ENCODE peak calls at places on chromosome 9, in seven cellular contexts. D is upper lobe of right lung, V is right atrium auricular region, P is cardiac muscle cell, N is breast epithelium, A is fibroblast of lung, Z is stomach. Y is an unnamed sample.
A peak's percentile ranks its signal among the peaks of the same experiment; 100 is the strongest.

GRCh38 chr9:133916159-133916541 is 76.0 kb downstream of the VAV2 start:
- DNase-seq in D (no peak), V (no peak), P (peak; percentile 60), N (peak; percentile 57), A (peak; percentile 85), Z (no peak), Y (no peak)

GRCh38 chr9:38126730-38127129 is 57.7 kb upstream of the SHB start:
- DNase-seq in D (no peak), V (no peak), P (no peak), N (no peak), A (no peak), Z (no peak), Y (no peak)

GRCh38 chr9:127059030-127059429 is 63.4 kb downstream of the ANGPTL2 start:
- DNase-seq in D (no peak), V (no peak), P (no peak), N (no peak), A (no peak), Z (no peak), Y (no peak)

GRCh38 chr9:4970970-4971641 is 14.0 kb upstream of the JAK2 start:
- DNase-seq in D (no peak), V (no peak), P (no peak), N (no peak), A (no peak), Z (peak; percentile 52), Y (no peak)

GRCh38 chr9:77450093-77450475 is 198.0 kb downstream of the GNA14 start:
- DNase-seq in D (no peak), V (peak; percentile 49), P (no peak), N (no peak), A (no peak), Z (no peak), Y (no peak)

GRCh38 chr9:129343119-129343696 is 165.1 kb upstream of the IER5L start:
- DNase-seq in D (no peak), V (no peak), P (no peak), N (no peak), A (no peak), Z (no peak), Y (no peak)

GRCh38 chr9:132243156-132244074 is 81.6 kb downstream of the NTNG2 start:
- DNase-seq in D (peak; percentile 60), V (no peak), P (no peak), N (no peak), A (no peak), Z (no peak), Y (peak; percentile 67)

GRCh38 chr9:86794356-86795046 is 152.8 kb downstream of the GAS1 start:
- DNase-seq in D (no peak), V (no peak), P (peak; percentile 91), N (no peak), A (peak; percentile 88), Z (no peak), Y (no peak)

DNA sequence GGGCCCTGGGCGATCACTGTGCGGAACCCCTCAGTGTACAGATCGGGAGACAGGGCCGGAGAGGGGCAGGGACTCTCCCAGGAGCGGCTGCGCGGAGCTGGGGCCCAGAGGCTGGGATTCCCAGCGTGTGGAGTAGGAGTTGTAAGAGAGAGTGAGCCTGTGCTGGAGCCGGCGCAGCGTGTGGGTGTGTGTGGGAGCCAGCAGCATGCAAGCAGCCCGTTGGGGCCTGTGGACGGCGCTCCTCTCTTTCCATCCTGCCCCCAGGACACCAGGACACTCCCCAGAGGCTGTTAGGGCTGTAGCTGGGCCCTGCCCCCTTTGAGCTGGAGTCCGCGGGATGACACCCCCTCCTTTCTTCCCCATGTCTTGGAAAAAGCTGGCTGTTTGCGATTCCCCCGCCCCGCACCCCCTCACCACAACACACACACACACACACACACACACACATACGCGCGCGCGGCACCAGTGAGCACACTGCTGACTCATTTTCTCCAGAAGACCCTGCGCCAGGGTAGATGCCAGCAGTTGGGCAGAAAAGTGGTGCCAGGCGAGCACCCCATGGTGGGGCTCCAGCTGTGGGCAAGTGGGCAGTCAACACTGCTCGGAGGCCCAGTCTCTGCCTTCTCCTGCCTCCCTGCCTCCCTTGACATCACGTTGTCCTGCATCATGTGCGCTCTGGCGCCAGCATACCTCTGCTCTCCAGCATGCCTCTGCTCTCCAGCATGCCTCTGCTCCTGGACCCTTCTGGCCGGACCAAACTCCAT is 1.5 kb downstream of the COL27A1 start:
- DNase-seq in D (peak; percentile 77), V (peak; percentile 62), P (peak; percentile 89), N (peak; percentile 35), A (peak; percentile 88), Z (peak; percentile 45), Y (peak; percentile 91)
- H3K27ac ChIP-seq in D (no peak overlapping the region), V (peak overlapping the region; percentile 78), P (peak overlapping the region; percentile 27), N (peak overlapping the region; percentile 57), A (peak overlapping the region; percentile 55), Z (peak overlapping the region; percentile 69), Y (peak overlapping the region; percentile 45)

GRCh38 chr9:111900081-111900805 is 3.6 kb downstream of the UGCG start:
- DNase-seq in D (no peak), V (no peak), P (peak; percentile 21), N (no peak), A (no peak), Z (no peak), Y (no peak)

GRCh38 chr9:111898331-111899096 is 1.9 kb downstream of the UGCG start:
- DNase-seq in D (no peak), V (no peak), P (peak; percentile 36), N (no peak), A (no peak), Z (no peak), Y (no peak)

GRCh38 chr9:111895996-111896941 is at the start of gene UGCG:
- DNase-seq in D (peak; percentile 95), V (peak; percentile 81), P (peak; percentile 95), N (peak; percentile 81), A (peak; percentile 89), Z (peak; percentile 92), Y (peak; percentile 97)

GRCh38 chr9:111896942-111897830 is 572 bp downstream of the UGCG start:
- DNase-seq in D (peak; percentile 88), V (no peak), P (peak; percentile 51), N (peak; percentile 29), A (peak; percentile 32), Z (no peak), Y (peak; percentile 92)

DNA sequence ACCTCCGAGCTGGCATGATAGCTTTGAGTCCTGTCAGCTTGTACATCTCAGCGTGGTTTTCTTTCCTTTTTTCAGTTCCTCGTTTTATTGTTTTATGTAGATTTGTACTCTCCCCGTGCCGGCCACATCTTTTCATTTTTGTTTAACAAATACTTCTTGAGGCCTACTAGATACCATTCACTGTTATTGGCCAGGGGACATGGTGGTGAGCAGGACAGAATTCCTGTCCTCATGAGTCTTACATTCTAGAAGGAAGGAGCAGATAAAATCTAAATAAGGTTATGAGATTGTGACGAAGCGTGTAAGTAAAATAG is 1.2 kb downstream of the UGCG start:
- DNase-seq in D (no peak), V (no peak), P (peak; percentile 42), N (no peak), A (peak; percentile 48), Z (no peak), Y (no peak)
- H3K4me1 ChIP-seq in D (peaks cover 39% of the 10 kb centered on the region), V (peaks cover 54% of the 10 kb centered on the region), P (peaks cover 19% of the 10 kb centered on the region), N (peaks cover 7% of the 10 kb centered on the region), A (no peaks in the 10 kb centered on the region), Z (peaks cover 54% of the 10 kb centered on the region), Y (peaks cover 11% of the 10 kb centered on the region)

GRCh38 chr9:114364528-114365041 is 23.2 kb downstream of the AKNA start:
- DNase-seq in D (peak; percentile 25), V (no peak), P (no peak), N (no peak), A (peak; percentile 41), Z (no peak), Y (peak; percentile 74)

GRCh38 chr9:114367406-114367805 is 20.4 kb downstream of the AKNA start:
- DNase-seq in D (peak; percentile 51), V (no peak), P (no peak), N (no peak), A (no peak), Z (no peak), Y (peak; percentile 60)

GRCh38 chr9:114365194-114365593 is 22.6 kb downstream of the AKNA start:
- DNase-seq in D (no peak), V (no peak), P (no peak), N (no peak), A (no peak), Z (no peak), Y (no peak)

GRCh38 chr9:114367823-114368609 is 19.8 kb downstream of the AKNA start:
- DNase-seq in D (peak; percentile 55), V (no peak), P (no peak), N (no peak), A (no peak), Z (no peak), Y (peak; percentile 63)

DNA sequence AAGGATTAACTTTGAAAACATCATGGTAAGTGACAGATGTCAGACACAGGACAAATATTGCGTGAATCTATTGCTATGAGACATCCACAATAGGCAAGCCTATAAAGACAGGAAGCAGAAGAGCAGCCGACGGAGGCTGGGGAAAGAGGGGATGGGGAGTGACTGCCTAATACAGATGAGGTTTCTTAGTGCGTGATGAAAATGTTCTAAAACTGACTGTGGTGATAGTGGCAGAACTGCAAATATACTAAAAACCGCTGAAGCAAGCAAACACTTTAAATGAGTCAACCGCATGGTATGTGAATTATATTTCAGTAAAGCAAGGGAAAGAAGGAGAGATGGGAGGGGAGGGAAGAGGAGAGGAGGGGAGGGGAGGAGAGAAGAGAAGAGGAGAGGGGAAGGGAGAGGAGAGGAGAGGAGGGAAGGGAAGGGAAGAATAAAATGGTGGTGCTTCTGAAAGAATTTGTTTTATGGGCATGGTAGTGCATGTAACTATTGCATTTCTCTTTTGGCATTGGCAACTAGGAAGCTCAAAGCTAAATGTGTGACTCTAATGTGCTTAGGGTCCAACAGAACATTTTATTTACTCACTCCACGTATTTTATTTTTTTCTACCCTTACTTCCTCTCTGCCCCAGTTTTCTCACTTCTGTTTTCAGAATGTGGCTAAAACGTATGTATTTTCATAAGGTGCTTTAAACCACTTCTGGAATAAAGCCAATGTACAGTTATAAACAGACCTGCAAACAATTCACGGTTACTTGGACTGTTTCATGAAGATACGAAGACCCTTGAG is 21.3 kb downstream of the AKNA start:
- DNase-seq in D (peak; percentile 52), V (no peak), P (peak; percentile 92), N (no peak), A (peak; percentile 92), Z (no peak), Y (peak; percentile 57)
- TF ChIP-seq CTCF in D (no peak), V (no peak), P (no peak), N (no peak), A (no peak), Z (no peak), Y (no peak)

GRCh38 chr9:23849379-23849778 is 23.3 kb upstream of the ELAVL2 start:
- DNase-seq in D (no peak), V (no peak), P (no peak), N (no peak), A (no peak), Z (no peak), Y (no peak)

GRCh38 chr9:23851024-23851629 is 25.1 kb upstream of the ELAVL2 start:
- DNase-seq in D (peak; percentile 65), V (no peak), P (no peak), N (no peak), A (peak; percentile 25), Z (no peak), Y (peak; percentile 61)

GRCh38 chr9:23855885-23856284 is 29.8 kb upstream of the ELAVL2 start:
- DNase-seq in D (no peak), V (no peak), P (no peak), N (no peak), A (no peak), Z (no peak), Y (no peak)

DNA sequence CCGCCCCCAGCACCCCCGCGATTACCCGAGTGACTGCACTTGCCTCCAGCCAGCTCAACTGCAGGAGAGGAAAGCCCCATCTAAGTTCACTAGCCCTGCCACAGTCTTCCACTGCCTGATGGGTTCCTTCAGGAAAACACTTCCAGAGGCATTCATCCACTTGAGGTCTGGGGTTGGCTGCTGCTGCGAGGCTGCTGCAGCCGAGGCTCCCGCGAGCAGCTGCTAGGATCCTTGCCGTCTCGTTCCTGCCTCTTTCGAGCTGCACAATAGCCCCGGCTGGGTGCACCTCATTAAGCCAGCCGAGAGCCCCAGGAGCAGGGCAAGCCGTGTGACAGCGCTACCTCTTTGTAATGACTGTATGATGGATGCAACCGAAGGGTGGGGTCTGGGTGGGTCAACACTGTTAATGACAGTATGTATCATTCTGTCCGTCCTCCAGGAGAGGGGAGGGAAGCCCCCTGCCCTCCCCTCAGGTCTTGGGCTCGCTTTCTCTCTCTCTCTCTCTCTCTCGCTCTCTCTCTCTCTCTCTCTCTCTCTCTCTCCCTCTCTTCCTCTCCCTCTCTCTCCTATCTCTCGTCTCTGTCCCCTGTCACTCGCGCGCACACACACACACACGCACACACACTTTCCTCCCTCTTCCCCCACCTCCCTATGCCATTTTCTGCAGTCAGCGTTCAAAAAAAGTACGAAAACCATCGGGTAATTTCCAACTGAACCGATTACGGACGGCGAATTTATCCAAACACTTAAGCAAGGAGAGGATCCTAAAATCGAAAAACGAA is 24.4 kb upstream of the ELAVL2 start:
- DNase-seq in D (no peak), V (no peak), P (no peak), N (no peak), A (peak; percentile 15), Z (no peak), Y (no peak)
- H3K27ac ChIP-seq in D (no peak overlapping the region), V (no peak overlapping the region), P (no peak overlapping the region), N (no peak overlapping the region), A (no peak overlapping the region), Z (no peak overlapping the region), Y (no peak overlapping the region)